ENCODE peak calls at places on chromosome 9, in eight cellular contexts. One of them, this sample, is unnamed.

GRCh38 chr9:106025449-106025848 is 331.1 kb downstream of the TMEM38B start:
- DNase-seq in spleen: no peak
- DNase-seq in HepG2: no peak
- DNase-seq in suprapubic skin: no peak
- DNase-seq in IMR-90: no peak
- DNase-seq in HCT116: no peak
- DNase-seq in thyroid gland: no peak
- DNase-seq in A549: peak
- DNase-seq in this sample: peak

GRCh38 chr9:136117291-136118060 is 1.2 kb downstream of the TMEM250 start:
- DNase-seq in HepG2: peak
- DNase-seq in suprapubic skin: no peak
- DNase-seq in A549: peak
- DNase-seq in IMR-90: no peak
- DNase-seq in thyroid gland: no peak
- DNase-seq in HCT116: no peak
- DNase-seq in spleen: peak
- DNase-seq in this sample: peak

GRCh38 chr9:93151097-93151784 is 17.2 kb upstream of the NINJ1 start:
- DNase-seq in A549: no peak
- DNase-seq in IMR-90: no peak
- DNase-seq in spleen: no peak
- DNase-seq in HCT116: no peak
- DNase-seq in HepG2: no peak
- DNase-seq in thyroid gland: no peak
- DNase-seq in suprapubic skin: no peak
- DNase-seq in this sample: no peak

GRCh38 chr9:5714501-5715401 is 85.8 kb downstream of the RIC1 start:
- DNase-seq in IMR-90: peak
- DNase-seq in A549: peak
- DNase-seq in spleen: no peak
- DNase-seq in HepG2: peak
- DNase-seq in thyroid gland: peak
- DNase-seq in suprapubic skin: no peak
- DNase-seq in HCT116: peak
- DNase-seq in this sample: no peak

GRCh38 chr9:131654857-131655577 is 84.9 kb downstream of the RAPGEF1 start:
- DNase-seq in thyroid gland: peak
- DNase-seq in suprapubic skin: no peak
- DNase-seq in HCT116: no peak
- DNase-seq in IMR-90: no peak
- DNase-seq in A549: no peak
- DNase-seq in HepG2: peak
- DNase-seq in spleen: no peak
- DNase-seq in this sample: no peak

GRCh38 chr9:126379661-126380365 is 53.2 kb downstream of the MVB12B start:
- DNase-seq in A549: no peak
- DNase-seq in IMR-90: peak
- DNase-seq in thyroid gland: no peak
- DNase-seq in suprapubic skin: no peak
- DNase-seq in HCT116: no peak
- DNase-seq in HepG2: no peak
- DNase-seq in spleen: no peak
- DNase-seq in this sample: no peak

GRCh38 chr9:13431137-13431536 is 151.6 kb upstream of the MPDZ start:
- DNase-seq in A549: no peak
- DNase-seq in HepG2: no peak
- DNase-seq in spleen: no peak
- DNase-seq in HCT116: no peak
- DNase-seq in IMR-90: no peak
- DNase-seq in thyroid gland: no peak
- DNase-seq in suprapubic skin: no peak
- DNase-seq in this sample: no peak

GRCh38 chr9:14908221-14909206 is 1.7 kb downstream of the FREM1 start:
- DNase-seq in HepG2: peak
- DNase-seq in HCT116: no peak
- DNase-seq in suprapubic skin: no peak
- DNase-seq in A549: no peak
- DNase-seq in spleen: no peak
- DNase-seq in IMR-90: no peak
- DNase-seq in thyroid gland: peak
- DNase-seq in this sample: no peak

GRCh38 chr9:130934246-130934645 is 4.8 kb downstream of the FIBCD1 start:
- DNase-seq in HCT116: no peak
- DNase-seq in thyroid gland: no peak
- DNase-seq in HepG2: no peak
- DNase-seq in IMR-90: no peak
- DNase-seq in A549: no peak
- DNase-seq in spleen: no peak
- DNase-seq in suprapubic skin: no peak
- DNase-seq in this sample: no peak

GRCh38 chr9:131656356-131657030 is 83.4 kb downstream of the RAPGEF1 start:
- DNase-seq in IMR-90: no peak
- DNase-seq in HCT116: no peak
- DNase-seq in A549: no peak
- DNase-seq in suprapubic skin: no peak
- DNase-seq in thyroid gland: peak
- DNase-seq in HepG2: no peak
- DNase-seq in spleen: peak
- DNase-seq in this sample: peak

GRCh38 chr9:115367780-115368179 is 249.8 kb upstream of the TNC start:
- DNase-seq in A549: no peak
- DNase-seq in spleen: no peak
- DNase-seq in suprapubic skin: no peak
- DNase-seq in HCT116: no peak
- DNase-seq in thyroid gland: no peak
- DNase-seq in IMR-90: peak
- DNase-seq in HepG2: no peak
- DNase-seq in this sample: no peak

GRCh38 chr9:89500008-89500407 is 2.1 kb upstream of the SEMA4D start:
- DNase-seq in spleen: no peak
- DNase-seq in HepG2: no peak
- DNase-seq in suprapubic skin: no peak
- DNase-seq in A549: no peak
- DNase-seq in thyroid gland: no peak
- DNase-seq in HCT116: no peak
- DNase-seq in IMR-90: no peak
- DNase-seq in this sample: no peak

GRCh38 chr9:92547356-92547755 is 11.6 kb upstream of the ECM2 start:
- DNase-seq in A549: no peak
- DNase-seq in suprapubic skin: no peak
- DNase-seq in thyroid gland: no peak
- DNase-seq in HCT116: no peak
- DNase-seq in spleen: no peak
- DNase-seq in IMR-90: no peak
- DNase-seq in HepG2: no peak
- DNase-seq in this sample: no peak

GRCh38 chr9:15416880-15417279 is 5.8 kb upstream of the SNAPC3 start:
- DNase-seq in IMR-90: peak
- DNase-seq in HepG2: peak
- DNase-seq in suprapubic skin: no peak
- DNase-seq in thyroid gland: peak
- DNase-seq in spleen: no peak
- DNase-seq in A549: peak
- DNase-seq in HCT116: no peak
- DNase-seq in this sample: peak

GRCh38 chr9:106420511-106420944 is 442.4 kb upstream of the ZNF462 start:
- DNase-seq in spleen: no peak
- DNase-seq in HCT116: no peak
- DNase-seq in A549: no peak
- DNase-seq in thyroid gland: no peak
- DNase-seq in suprapubic skin: no peak
- DNase-seq in HepG2: no peak
- DNase-seq in IMR-90: no peak
- DNase-seq in this sample: peak

GRCh38 chr9:75017378-75017777 is 10.7 kb downstream of the CARNMT1 start:
- DNase-seq in spleen: no peak
- DNase-seq in suprapubic skin: no peak
- DNase-seq in HCT116: no peak
- DNase-seq in thyroid gland: no peak
- DNase-seq in HepG2: no peak
- DNase-seq in IMR-90: no peak
- DNase-seq in A549: no peak
- DNase-seq in this sample: no peak

GRCh38 chr9:133098104-133098754 is 22.8 kb downstream of the RALGDS start:
- DNase-seq in suprapubic skin: no peak
- DNase-seq in HepG2: no peak
- DNase-seq in thyroid gland: no peak
- DNase-seq in HCT116: no peak
- DNase-seq in IMR-90: no peak
- DNase-seq in A549: no peak
- DNase-seq in spleen: peak
- DNase-seq in this sample: no peak

GRCh38 chr9:128992995-128993394 is 35.1 kb downstream of the SH3GLB2 start:
- DNase-seq in A549: peak
- DNase-seq in suprapubic skin: no peak
- DNase-seq in thyroid gland: no peak
- DNase-seq in HCT116: no peak
- DNase-seq in HepG2: no peak
- DNase-seq in spleen: no peak
- DNase-seq in IMR-90: no peak
- DNase-seq in this sample: no peak
- TF ChIP-seq CTCF in A549: no peak
- TF ChIP-seq CTCF in suprapubic skin: no peak
- TF ChIP-seq CTCF in thyroid gland: no peak
- TF ChIP-seq CTCF in HCT116: peak
- TF ChIP-seq CTCF in HepG2: peak
- TF ChIP-seq CTCF in spleen: no peak
- TF ChIP-seq CTCF in IMR-90: peak
- TF ChIP-seq CTCF in this sample: peak

DNA sequence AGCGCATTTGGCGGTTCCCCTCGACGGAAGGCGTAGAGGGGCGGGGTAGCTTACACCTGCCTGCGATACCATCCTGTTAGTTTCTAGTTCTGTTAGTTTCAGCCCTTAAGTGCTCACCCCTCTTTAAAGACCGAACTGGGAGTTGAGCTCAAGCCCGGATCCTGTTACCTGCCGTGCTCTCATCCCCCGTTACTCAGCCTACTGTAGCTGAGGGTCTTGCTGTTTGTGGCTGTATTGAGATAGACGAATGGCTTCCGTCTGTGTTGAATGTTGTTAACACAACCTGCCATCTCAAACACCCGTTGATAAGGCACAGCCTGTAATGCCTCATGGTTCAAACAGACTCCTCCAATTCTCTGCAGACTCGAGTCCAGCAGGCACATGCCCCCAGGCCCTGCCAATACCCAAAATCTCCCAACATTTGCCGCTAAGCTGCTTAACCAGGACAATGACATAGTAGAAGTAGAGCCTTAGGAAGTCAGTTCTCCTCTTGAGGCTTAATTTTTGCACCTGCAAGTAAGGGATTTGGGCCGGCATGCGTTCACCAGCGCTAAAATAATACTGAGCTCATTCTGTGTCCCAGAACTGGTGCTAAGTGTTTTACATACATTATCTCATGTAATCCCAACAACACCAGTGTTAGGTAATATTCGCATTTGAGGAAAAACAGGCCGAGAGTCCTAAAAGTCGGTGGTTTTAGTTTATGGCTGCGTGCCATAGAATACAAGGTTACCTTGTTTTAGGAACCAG is 1.3 kb upstream of the RFX3 start:
- DNase-seq in A549: peak
- DNase-seq in thyroid gland: peak
- DNase-seq in HepG2: peak
- DNase-seq in HCT116: peak
- DNase-seq in spleen: peak
- DNase-seq in suprapubic skin: no peak
- DNase-seq in IMR-90: peak
- DNase-seq in this sample: peak
- TF ChIP-seq POLR2A in A549: no peak
- TF ChIP-seq POLR2A in thyroid gland: no peak
- TF ChIP-seq POLR2A in HepG2: no peak
- TF ChIP-seq POLR2A in HCT116: no peak
- TF ChIP-seq POLR2A in spleen: no peak
- TF ChIP-seq POLR2A in suprapubic skin: no peak
- TF ChIP-seq POLR2A in IMR-90: no peak
- TF ChIP-seq POLR2A in this sample: no peak

DNA sequence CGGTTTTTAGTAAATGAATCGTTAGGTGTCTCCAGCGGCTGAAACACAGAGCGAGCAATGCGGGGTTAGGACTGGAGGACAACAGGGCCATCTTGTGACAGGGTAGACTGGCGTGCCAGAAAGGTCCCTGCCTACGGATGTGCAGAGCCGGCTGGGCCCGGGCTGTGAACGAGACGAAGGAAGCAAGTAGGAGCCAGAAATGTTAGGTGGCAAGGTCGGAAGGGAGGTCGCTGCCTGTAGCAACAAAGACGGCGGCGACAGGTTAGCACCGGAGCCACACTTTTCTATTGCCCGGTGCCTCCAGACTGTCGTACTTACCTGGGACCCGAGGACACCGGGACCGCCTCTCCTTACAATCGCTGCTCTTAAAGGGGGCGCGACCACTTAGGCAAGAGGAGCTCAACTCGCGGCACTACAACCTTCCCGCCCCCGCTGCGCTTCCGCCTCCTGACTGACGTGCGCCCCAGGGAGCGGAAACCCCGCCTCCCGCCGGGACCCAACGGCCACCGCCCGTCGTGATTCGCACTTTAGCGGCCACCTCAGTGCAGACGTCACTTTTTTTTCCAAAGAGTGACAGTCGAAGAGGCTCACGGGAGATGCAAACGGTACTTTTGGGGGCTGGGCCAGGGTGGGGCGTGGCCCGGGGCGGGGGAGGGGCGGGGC is at the start of gene INIP:
- DNase-seq in HepG2: peak
- DNase-seq in thyroid gland: peak
- DNase-seq in spleen: peak
- DNase-seq in suprapubic skin: peak
- DNase-seq in HCT116: peak
- DNase-seq in IMR-90: peak
- DNase-seq in A549: peak
- DNase-seq in this sample: peak
- TF ChIP-seq CTCF in HepG2: peak
- TF ChIP-seq CTCF in thyroid gland: no peak
- TF ChIP-seq CTCF in spleen: no peak
- TF ChIP-seq CTCF in suprapubic skin: no peak
- TF ChIP-seq CTCF in HCT116: no peak
- TF ChIP-seq CTCF in IMR-90: peak
- TF ChIP-seq CTCF in A549: no peak
- TF ChIP-seq CTCF in this sample: no peak

DNA sequence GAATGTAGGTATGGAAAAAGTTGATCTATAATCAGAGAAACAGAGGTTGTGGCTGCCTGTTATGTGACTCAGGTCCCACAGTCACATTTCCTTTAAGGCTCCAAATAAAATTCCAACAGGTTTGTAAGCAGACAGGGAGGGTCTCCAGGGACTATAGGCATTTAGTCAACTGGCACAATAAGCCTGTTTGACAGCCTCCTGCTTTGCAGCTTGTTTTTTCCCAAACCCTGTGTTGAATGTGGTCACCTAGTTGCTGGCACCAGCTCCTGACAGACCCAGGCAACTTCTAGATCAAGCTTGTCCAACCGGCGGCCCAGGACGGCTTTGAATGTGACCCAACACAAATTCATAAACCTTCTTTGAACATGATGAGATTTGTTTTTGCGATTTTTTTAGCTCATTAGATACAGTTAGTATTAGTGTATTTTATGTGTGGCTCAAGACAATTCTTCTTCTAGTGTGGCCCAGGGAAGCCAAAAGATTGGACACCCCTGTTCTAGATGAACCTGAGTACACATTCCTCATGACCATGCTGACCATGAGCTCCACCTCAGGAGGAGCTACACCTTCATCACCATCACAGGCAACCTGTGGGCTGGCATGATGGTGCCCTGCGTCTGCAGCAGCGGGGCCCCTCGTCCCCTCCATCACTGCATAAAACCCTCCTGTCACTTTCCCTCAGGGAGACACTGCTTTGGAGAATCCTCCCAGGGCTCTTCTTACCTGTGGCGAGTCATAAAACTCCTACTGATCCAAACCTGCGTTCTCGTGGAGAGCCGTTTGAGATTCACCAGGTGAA is 15.7 kb upstream of the GRHPR start:
- DNase-seq in HepG2: no peak
- DNase-seq in A549: no peak
- DNase-seq in suprapubic skin: no peak
- DNase-seq in IMR-90: no peak
- DNase-seq in thyroid gland: no peak
- DNase-seq in spleen: no peak
- DNase-seq in HCT116: no peak
- DNase-seq in this sample: no peak
- TF ChIP-seq POLR2A in HepG2: no peak
- TF ChIP-seq POLR2A in A549: no peak
- TF ChIP-seq POLR2A in suprapubic skin: no peak
- TF ChIP-seq POLR2A in IMR-90: no peak
- TF ChIP-seq POLR2A in thyroid gland: no peak
- TF ChIP-seq POLR2A in spleen: no peak
- TF ChIP-seq POLR2A in HCT116: no peak
- TF ChIP-seq POLR2A in this sample: no peak